ENCODE peak calls at places on chromosomes 2 and 18, in six cellular contexts. V is IMR-90, A is mesenchymal stem cell, J is neuronal stem cell, F is H9, T is H1. M is an unnamed sample.

GRCh38 chr18:57461652-57462269 is 26.6 kb downstream of the ONECUT2 start:
- DNase-seq in V (no peak), A (no peak), J (no peak), F (no peak), T (no peak), M (no peak)

GRCh38 chr2:207163815-207164747 is 1.7 kb downstream of the KLF7 start:
- DNase-seq in V (peak; percentile 48), A (peak; percentile 67), J (no peak), F (no peak), T (no peak), M (peak; percentile 67)

GRCh38 chr2:19251554-19251953 is 106.9 kb downstream of the OSR1 start:
- DNase-seq in V (peak; percentile 22), A (no peak), J (no peak), F (no peak), T (no peak), M (no peak)

GRCh38 chr18:55934801-55935200 is 346.8 kb upstream of the TCF4 start:
- DNase-seq in V (no peak), A (no peak), J (no peak), F (no peak), T (no peak), M (no peak)

GRCh38 chr18:72086421-72086820 is 457.7 kb downstream of the CBLN2 start:
- DNase-seq in V (no peak), A (no peak), J (no peak), F (no peak), T (no peak), M (no peak)

GRCh38 chr2:10654069-10654468 is 35.7 kb downstream of the NOL10 start:
- DNase-seq in V (peak; percentile 37), A (peak; percentile 30), J (no peak), F (no peak), T (no peak), M (peak; percentile 95)

GRCh38 chr2:159942149-159942548 is 120.3 kb downstream of the PLA2R1 start:
- DNase-seq in V (no peak), A (peak; percentile 14), J (no peak), F (no peak), T (no peak), M (no peak)

GRCh38 chr2:226664140-226664539 is 135.5 kb downstream of the IRS1 start:
- DNase-seq in V (no peak), A (no peak), J (no peak), F (no peak), T (no peak), M (no peak)

GRCh38 chr18:37668971-37669747 is 103.6 kb upstream of the CELF4 start:
- DNase-seq in V (no peak), A (no peak), J (peak; percentile 43), F (peak; percentile 65), T (no peak), M (no peak)

DNA sequence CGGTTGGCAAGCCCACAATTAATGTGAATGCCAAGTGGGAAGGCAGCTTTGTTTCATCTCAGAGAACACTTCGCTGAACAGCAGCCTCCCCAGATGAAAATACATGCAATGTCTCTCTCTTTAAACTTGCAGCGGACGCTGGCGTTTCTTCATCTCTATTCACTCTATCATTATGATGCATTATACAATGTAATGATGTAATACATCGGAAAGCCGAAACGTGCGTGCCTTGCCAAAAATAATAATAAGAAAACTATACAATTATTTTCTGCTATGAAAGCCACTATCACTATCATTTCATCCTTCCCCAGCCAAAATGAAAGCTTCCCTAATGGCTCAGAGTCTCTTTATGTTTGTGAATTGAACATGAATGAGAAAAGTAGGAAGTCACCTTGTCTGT is 649.3 kb downstream of the BCL11A start:
- DNase-seq in V (no peak), A (no peak), J (no peak), F (no peak), T (no peak), M (no peak)
- H4K91ac ChIP-seq in V (no peak overlapping the region), A (no peak overlapping the region), J (no peak overlapping the region), F (no peak overlapping the region), T (no peak overlapping the region), M (no peak overlapping the region)

DNA sequence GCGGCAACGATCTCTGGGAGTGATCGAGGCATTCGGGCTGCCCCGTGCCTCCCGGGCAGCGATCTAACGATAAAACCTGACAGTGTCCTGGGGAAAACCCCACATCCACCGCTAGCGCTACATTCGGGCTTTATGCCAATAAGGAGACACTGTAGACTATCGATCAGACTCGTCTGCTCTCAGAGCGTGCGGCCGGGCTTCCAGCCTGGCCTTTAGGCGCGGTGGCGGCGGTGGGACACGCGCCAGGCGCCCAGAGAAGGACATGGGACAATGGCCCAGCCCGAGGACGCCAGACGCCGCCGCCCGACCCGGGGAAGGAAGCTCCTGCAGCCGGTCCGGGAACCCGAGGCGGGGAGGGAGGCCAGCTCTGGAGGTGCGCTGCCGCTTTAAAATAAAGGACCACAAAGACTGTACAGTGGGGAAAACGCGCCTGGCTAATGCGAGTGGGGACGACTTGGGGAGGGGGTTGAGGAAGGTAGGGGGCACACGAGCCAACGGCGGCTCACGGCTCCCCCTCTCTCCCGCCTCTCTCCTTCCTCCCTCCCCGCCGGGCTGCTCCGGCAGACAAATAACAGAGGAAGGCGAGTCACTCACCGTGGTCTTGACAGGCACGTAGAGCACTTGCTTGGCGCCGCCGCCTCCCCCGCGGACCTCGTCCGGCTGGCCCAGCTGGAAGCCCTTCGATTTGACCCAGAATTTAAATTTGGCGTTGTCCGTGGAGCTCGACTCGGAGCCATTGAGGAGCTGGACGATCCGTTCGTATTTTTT is 2.1 kb downstream of the NOL4 start:
- DNase-seq in V (no peak), A (peak; percentile 28), J (no peak), F (peak; percentile 80), T (peak; percentile 83), M (no peak)
- H3K9ac ChIP-seq in V (no peak overlapping the region), A (no peak overlapping the region), J (peak overlapping the region; percentile 83), F (peak overlapping the region; percentile 57), T (peak overlapping the region; percentile 24), M (no peak overlapping the region)

DNA sequence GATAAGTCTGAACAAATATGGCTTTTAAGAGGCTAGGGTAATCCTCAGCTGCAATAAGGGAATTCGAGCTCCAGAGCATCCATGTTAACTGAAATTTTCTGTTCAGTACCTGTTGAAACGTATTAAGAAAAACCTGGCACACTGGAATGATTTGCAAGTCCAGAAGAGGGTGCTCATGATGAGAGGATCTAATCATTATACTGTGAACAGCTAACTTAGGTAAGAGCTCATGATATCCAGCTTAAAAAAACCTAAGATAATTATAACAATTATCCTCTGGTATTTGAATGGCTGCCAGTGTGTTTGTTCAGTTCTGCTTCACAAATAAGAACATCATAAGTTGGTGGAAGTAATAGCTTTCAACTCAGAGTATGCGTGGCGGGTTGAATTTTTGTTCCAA is 1118.3 kb upstream of the DDX18 start:
- DNase-seq in V (no peak), A (no peak), J (no peak), F (no peak), T (no peak), M (no peak)
- H4K91ac ChIP-seq in V (no peak overlapping the region), A (no peak overlapping the region), J (no peak overlapping the region), F (no peak overlapping the region), T (no peak overlapping the region), M (no peak overlapping the region)

GRCh38 chr2:230868151-230868946 is 3.6 kb downstream of the ITM2C start:
- DNase-seq in V (no peak), A (peak; percentile 23), J (no peak), F (peak; percentile 76), T (peak; percentile 72), M (no peak)
- H3K9ac ChIP-seq in V (no peak overlapping the region), A (no peak overlapping the region), J (peak overlapping the region; percentile 27), F (no peak overlapping the region), T (peak overlapping the region; percentile 43), M (no peak overlapping the region)

DNA sequence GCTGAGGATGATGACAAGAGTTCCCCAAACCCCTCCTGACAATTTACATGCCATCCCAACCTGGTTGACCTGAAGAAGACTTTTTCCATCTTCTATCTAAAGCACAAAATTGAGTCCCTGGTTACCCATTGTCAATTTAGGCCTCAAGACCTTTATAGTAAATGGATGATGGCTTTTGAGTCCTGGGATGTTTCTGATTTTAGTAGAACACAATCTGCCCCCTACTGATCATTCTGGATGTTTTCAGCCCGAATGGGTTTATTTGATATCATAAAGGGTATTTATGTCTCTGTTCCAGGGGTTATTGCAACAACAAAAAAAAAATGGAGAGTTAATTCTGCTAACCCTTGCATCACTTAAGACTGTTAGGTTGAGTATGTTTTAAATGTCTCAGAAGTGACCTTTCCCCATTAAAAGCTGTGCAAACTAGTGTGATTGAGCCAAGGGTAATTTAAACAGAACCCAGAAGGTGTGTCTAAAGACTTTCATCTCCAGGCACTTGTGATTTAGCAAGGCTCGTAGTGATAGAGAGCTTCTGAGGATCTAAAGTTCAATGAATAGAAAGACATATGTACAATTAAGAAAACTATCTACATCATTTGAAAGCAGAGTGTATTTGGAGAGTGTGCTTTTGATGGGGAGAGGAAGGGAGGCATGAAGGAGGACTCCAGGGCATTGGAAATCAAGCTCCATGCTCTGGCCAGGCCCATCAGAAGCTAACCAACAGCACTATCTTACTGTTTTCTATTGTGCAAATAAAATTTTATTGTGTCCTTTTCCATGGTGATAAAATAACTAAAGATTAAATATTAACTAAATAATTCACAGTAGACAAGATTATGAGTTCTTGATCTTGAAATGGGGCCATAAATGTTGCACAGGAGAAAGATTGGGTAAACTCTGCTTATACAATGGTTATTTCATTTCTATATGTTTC is 96.6 kb upstream of the NOSTRIN start:
- DNase-seq in V (peak; percentile 51), A (peak; percentile 42), J (no peak), F (no peak), T (no peak), M (peak; percentile 19)
- H4K91ac ChIP-seq in V (no peak overlapping the region), A (no peak overlapping the region), J (no peak overlapping the region), F (no peak overlapping the region), T (no peak overlapping the region), M (no peak overlapping the region)

GRCh38 chr2:158098171-158098570 is 3.5 kb upstream of the UPP2 start:
- DNase-seq in V (no peak), A (no peak), J (no peak), F (no peak), T (no peak), M (no peak)
- H3K9ac ChIP-seq in V (no peak overlapping the region), A (no peak overlapping the region), J (no peak overlapping the region), F (no peak overlapping the region), T (no peak overlapping the region), M (peak overlapping the region; percentile 3)

DNA sequence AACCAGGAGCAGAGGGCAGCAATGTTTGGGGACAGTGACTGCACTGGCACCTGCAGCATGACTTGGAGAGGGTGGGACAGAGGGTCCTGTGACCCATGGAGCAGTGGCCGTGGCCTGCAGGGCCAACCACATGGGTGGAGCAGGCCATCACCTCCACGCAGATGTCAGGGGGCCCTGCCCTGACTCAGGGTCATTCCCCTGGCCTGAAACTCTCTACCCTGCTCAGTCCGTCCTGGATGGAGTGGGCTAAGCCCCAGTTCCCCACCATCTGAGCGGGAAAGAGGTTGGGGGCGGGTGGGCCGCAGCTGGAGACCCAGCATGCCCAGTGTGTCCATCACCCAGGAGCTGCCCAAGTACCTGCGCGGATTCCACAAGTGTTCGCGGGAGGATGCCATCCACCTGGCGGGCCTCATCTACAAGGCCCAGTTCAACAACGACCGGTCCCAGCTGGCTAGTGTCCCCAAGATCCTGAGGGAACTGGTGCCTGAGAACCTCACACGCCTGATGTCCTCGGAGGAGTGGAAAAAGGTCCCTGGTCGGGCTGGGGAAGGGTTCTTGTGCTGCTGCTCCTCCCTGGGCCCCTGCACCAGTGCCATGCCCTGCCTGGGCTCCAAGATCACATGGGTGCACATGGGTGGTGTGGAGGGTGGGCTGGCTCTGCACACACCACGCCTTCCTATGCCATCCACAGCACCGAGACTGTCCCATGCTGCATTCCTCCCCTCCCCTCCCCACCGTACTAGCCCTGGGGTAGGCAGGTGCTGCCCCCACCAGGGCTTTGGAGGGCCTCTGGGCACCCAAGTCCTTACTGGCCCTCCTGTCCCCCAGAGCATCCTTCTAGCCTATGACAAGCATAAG is 10.3 kb upstream of the GPR17 start:
- DNase-seq in V (no peak), A (no peak), J (no peak), F (no peak), T (no peak), M (no peak)
- H4K91ac ChIP-seq in V (no peak overlapping the region), A (peak overlapping the region; percentile 70), J (no peak overlapping the region), F (no peak overlapping the region), T (no peak overlapping the region), M (peak overlapping the region; percentile 1)